ENCODE peak calls at places on chromosomes 16 and 17, in five cellular contexts. One of them, this sample, is unnamed.

GRCh38 chr17:82003411-82004381 is 19.0 kb downstream of the CENPX start:
- DNase-seq in lung: no peak
- DNase-seq in hepatocyte: peak
- DNase-seq in activated effector memory CD4-positive, alpha-beta T cell treated with anti-CD3 and anti-CD28 coated beads, Interleukin-2, amount 50 U/mL, for 16 hours: peak
- DNase-seq in M059J: peak
- DNase-seq in this sample: no peak

GRCh38 chr17:42241871-42242270 is 34.3 kb downstream of the STAT5B start:
- DNase-seq in hepatocyte: no peak
- DNase-seq in activated effector memory CD4-positive, alpha-beta T cell treated with anti-CD3 and anti-CD28 coated beads, Interleukin-2, amount 50 U/mL, for 16 hours: no peak
- DNase-seq in lung: no peak
- DNase-seq in M059J: no peak
- DNase-seq in this sample: no peak

GRCh38 chr16:23754594-23755483 is at the start of gene CHP2:
- DNase-seq in M059J: no peak
- DNase-seq in activated effector memory CD4-positive, alpha-beta T cell treated with anti-CD3 and anti-CD28 coated beads, Interleukin-2, amount 50 U/mL, for 16 hours: no peak
- DNase-seq in lung: no peak
- DNase-seq in hepatocyte: peak
- DNase-seq in this sample: no peak

GRCh38 chr17:61668486-61668885 is 77.5 kb upstream of the NACA2 start:
- DNase-seq in hepatocyte: no peak
- DNase-seq in activated effector memory CD4-positive, alpha-beta T cell treated with anti-CD3 and anti-CD28 coated beads, Interleukin-2, amount 50 U/mL, for 16 hours: no peak
- DNase-seq in M059J: no peak
- DNase-seq in lung: no peak
- DNase-seq in this sample: no peak

GRCh38 chr16:85377388-85378144 is 235.6 kb upstream of the GSE1 start:
- DNase-seq in M059J: no peak
- DNase-seq in hepatocyte: no peak
- DNase-seq in activated effector memory CD4-positive, alpha-beta T cell treated with anti-CD3 and anti-CD28 coated beads, Interleukin-2, amount 50 U/mL, for 16 hours: no peak
- DNase-seq in lung: no peak
- DNase-seq in this sample: no peak

GRCh38 chr16:17377360-17378324 is 93.1 kb downstream of the XYLT1 start:
- DNase-seq in lung: no peak
- DNase-seq in hepatocyte: no peak
- DNase-seq in M059J: no peak
- DNase-seq in activated effector memory CD4-positive, alpha-beta T cell treated with anti-CD3 and anti-CD28 coated beads, Interleukin-2, amount 50 U/mL, for 16 hours: no peak
- DNase-seq in this sample: no peak

GRCh38 chr16:49632798-49633189 is 223.1 kb downstream of the ZNF423 start:
- DNase-seq in lung: no peak
- DNase-seq in hepatocyte: no peak
- DNase-seq in M059J: no peak
- DNase-seq in activated effector memory CD4-positive, alpha-beta T cell treated with anti-CD3 and anti-CD28 coated beads, Interleukin-2, amount 50 U/mL, for 16 hours: no peak
- DNase-seq in this sample: peak

GRCh38 chr17:36524428-36524876 is 10.2 kb downstream of the MYO19 start:
- DNase-seq in M059J: peak
- DNase-seq in lung: no peak
- DNase-seq in activated effector memory CD4-positive, alpha-beta T cell treated with anti-CD3 and anti-CD28 coated beads, Interleukin-2, amount 50 U/mL, for 16 hours: peak
- DNase-seq in hepatocyte: no peak
- DNase-seq in this sample: no peak

GRCh38 chr16:13036600-13036999 is 135.2 kb downstream of the SHISA9 start:
- DNase-seq in lung: no peak
- DNase-seq in activated effector memory CD4-positive, alpha-beta T cell treated with anti-CD3 and anti-CD28 coated beads, Interleukin-2, amount 50 U/mL, for 16 hours: no peak
- DNase-seq in M059J: peak
- DNase-seq in hepatocyte: peak
- DNase-seq in this sample: no peak

GRCh38 chr17:57356722-57357391 is 100.5 kb downstream of the MSI2 start:
- DNase-seq in activated effector memory CD4-positive, alpha-beta T cell treated with anti-CD3 and anti-CD28 coated beads, Interleukin-2, amount 50 U/mL, for 16 hours: no peak
- DNase-seq in hepatocyte: no peak
- DNase-seq in M059J: peak
- DNase-seq in lung: no peak
- DNase-seq in this sample: no peak

GRCh38 chr16:80034469-80034826 is 433.9 kb upstream of the MAF start:
- DNase-seq in lung: no peak
- DNase-seq in M059J: no peak
- DNase-seq in hepatocyte: no peak
- DNase-seq in activated effector memory CD4-positive, alpha-beta T cell treated with anti-CD3 and anti-CD28 coated beads, Interleukin-2, amount 50 U/mL, for 16 hours: no peak
- DNase-seq in this sample: no peak

GRCh38 chr17:49958723-49959122 is 10.3 kb upstream of the DLX4 start:
- DNase-seq in lung: no peak
- DNase-seq in M059J: peak
- DNase-seq in activated effector memory CD4-positive, alpha-beta T cell treated with anti-CD3 and anti-CD28 coated beads, Interleukin-2, amount 50 U/mL, for 16 hours: no peak
- DNase-seq in hepatocyte: no peak
- DNase-seq in this sample: no peak

GRCh38 chr16:88688013-88688778 is 1.9 kb upstream of the SNAI3 start:
- DNase-seq in M059J: no peak
- DNase-seq in hepatocyte: peak
- DNase-seq in lung: no peak
- DNase-seq in activated effector memory CD4-positive, alpha-beta T cell treated with anti-CD3 and anti-CD28 coated beads, Interleukin-2, amount 50 U/mL, for 16 hours: peak
- DNase-seq in this sample: peak

GRCh38 chr17:49985310-49985990 is 9.6 kb downstream of the DLX3 start:
- DNase-seq in M059J: no peak
- DNase-seq in activated effector memory CD4-positive, alpha-beta T cell treated with anti-CD3 and anti-CD28 coated beads, Interleukin-2, amount 50 U/mL, for 16 hours: peak
- DNase-seq in lung: no peak
- DNase-seq in hepatocyte: no peak
- DNase-seq in this sample: peak

GRCh38 chr17:16940116-16940881 is 31.6 kb downstream of the TNFRSF13B start:
- DNase-seq in hepatocyte: peak
- DNase-seq in lung: no peak
- DNase-seq in M059J: no peak
- DNase-seq in activated effector memory CD4-positive, alpha-beta T cell treated with anti-CD3 and anti-CD28 coated beads, Interleukin-2, amount 50 U/mL, for 16 hours: peak
- DNase-seq in this sample: peak

GRCh38 chr17:64765191-64765889 is 103.2 kb upstream of the SMURF2 start:
- DNase-seq in hepatocyte: no peak
- DNase-seq in lung: no peak
- DNase-seq in M059J: peak
- DNase-seq in activated effector memory CD4-positive, alpha-beta T cell treated with anti-CD3 and anti-CD28 coated beads, Interleukin-2, amount 50 U/mL, for 16 hours: no peak
- DNase-seq in this sample: no peak

GRCh38 chr17:42969006-42969581 is 4.8 kb upstream of the AARSD1 start:
- DNase-seq in lung: no peak
- DNase-seq in M059J: no peak
- DNase-seq in activated effector memory CD4-positive, alpha-beta T cell treated with anti-CD3 and anti-CD28 coated beads, Interleukin-2, amount 50 U/mL, for 16 hours: no peak
- DNase-seq in hepatocyte: peak
- DNase-seq in this sample: no peak

GRCh38 chr16:1639282-1639681 is 27.1 kb downstream of the CRAMP1 start:
- DNase-seq in hepatocyte: no peak
- DNase-seq in M059J: no peak
- DNase-seq in activated effector memory CD4-positive, alpha-beta T cell treated with anti-CD3 and anti-CD28 coated beads, Interleukin-2, amount 50 U/mL, for 16 hours: no peak
- DNase-seq in lung: no peak
- DNase-seq in this sample: no peak

GRCh38 chr17:64150237-64151015 is 20.5 kb upstream of the ERN1 start:
- DNase-seq in hepatocyte: peak
- DNase-seq in activated effector memory CD4-positive, alpha-beta T cell treated with anti-CD3 and anti-CD28 coated beads, Interleukin-2, amount 50 U/mL, for 16 hours: no peak
- DNase-seq in M059J: no peak
- DNase-seq in lung: peak
- DNase-seq in this sample: no peak

GRCh38 chr16:27254262-27254811 is 14.2 kb downstream of the NSMCE1 start:
- DNase-seq in M059J: no peak
- DNase-seq in activated effector memory CD4-positive, alpha-beta T cell treated with anti-CD3 and anti-CD28 coated beads, Interleukin-2, amount 50 U/mL, for 16 hours: no peak
- DNase-seq in hepatocyte: no peak
- DNase-seq in lung: no peak
- DNase-seq in this sample: no peak

GRCh38 chr16:1534021-1535020 is 855 bp downstream of the TMEM204 start:
- DNase-seq in M059J: no peak
- DNase-seq in lung: no peak
- DNase-seq in activated effector memory CD4-positive, alpha-beta T cell treated with anti-CD3 and anti-CD28 coated beads, Interleukin-2, amount 50 U/mL, for 16 hours: peak
- DNase-seq in hepatocyte: no peak
- DNase-seq in this sample: no peak

GRCh38 chr17:76726231-76726765 is at the start of gene JMJD6:
- DNase-seq in hepatocyte: peak
- DNase-seq in activated effector memory CD4-positive, alpha-beta T cell treated with anti-CD3 and anti-CD28 coated beads, Interleukin-2, amount 50 U/mL, for 16 hours: no peak
- DNase-seq in M059J: peak
- DNase-seq in lung: peak
- DNase-seq in this sample: peak

This sample was measured in spleen.